ENCODE peak calls at places on chromosomes 5 and 9, in six cellular contexts. A is CD8-positive, alpha-beta memory T cell; Z is left ventricle myocardium inferior; X is heart right ventricle; I is psoas muscle; L is H1. J is an unnamed sample. For H3K27me3, the result is how much of the 10 kb centered on the place peaks cover.

GRCh38 chr5:16737620-16738364 is 121.0 kb upstream of the RETREG1 start:
- DNase-seq in A (no peak), Z (no peak), X (no peak), I (no peak), L (peak), J (peak)

GRCh38 chr5:18395126-18396110 is 761.2 kb downstream of the TAF11L14 start:
- DNase-seq in A (no peak), Z (no peak), X (no peak), I (no peak), L (no peak), J (no peak)

GRCh38 chr9:70519912-70520724 is 105.7 kb upstream of the KLF9 start:
- DNase-seq in A (no peak), Z (no peak), X (no peak), I (no peak), L (no peak), J (no peak)

GRCh38 chr9:35481347-35481975 is 8.4 kb upstream of the RUSC2 start:
- DNase-seq in A (no peak), Z (no peak), X (peak), I (peak), L (no peak), J (peak)

GRCh38 chr5:59923465-59923864 is 29.9 kb upstream of the PDE4D start:
- DNase-seq in A (no peak), Z (no peak), X (no peak), I (no peak), L (no peak), J (no peak)

GRCh38 chr5:147223951-147224791 is 10.7 kb upstream of the STK32A start:
- DNase-seq in A (no peak), Z (no peak), X (peak), I (no peak), L (no peak), J (peak)

GRCh38 chr5:91494447-91495001 is 111.4 kb upstream of the ARRDC3 start:
- DNase-seq in A (no peak), Z (no peak), X (no peak), I (no peak), L (no peak), J (no peak)

GRCh38 chr5:132469380-132470372 is 20.9 kb downstream of the IRF1 start:
- DNase-seq in A (no peak), Z (no peak), X (no peak), I (no peak), L (no peak), J (no peak)

GRCh38 chr5:179837076-179838011 is 16.6 kb downstream of the SQSTM1 start:
- DNase-seq in A (no peak), Z (no peak), X (no peak), I (no peak), L (no peak), J (no peak)

GRCh38 chr9:133238851-133239532 is 29.9 kb upstream of the OBP2B start:
- DNase-seq in A (peak), Z (peak), X (peak), I (peak), L (peak), J (peak)

GRCh38 chr5:128236334-128236733 is 152.8 kb downstream of the SLC12A2 start:
- DNase-seq in A (no peak), Z (no peak), X (no peak), I (no peak), L (no peak), J (no peak)

GRCh38 chr5:144390133-144390532 is 219.5 kb downstream of the KCTD16 start:
- DNase-seq in A (no peak), Z (no peak), X (no peak), I (no peak), L (peak), J (no peak)

GRCh38 chr5:122906768-122907167 is 61.4 kb downstream of the SNX24 start:
- DNase-seq in A (no peak), Z (no peak), X (no peak), I (no peak), L (no peak), J (no peak)

GRCh38 chr5:177553671-177554429 is 513 bp downstream of the FAM193B start:
- DNase-seq in A (peak), Z (peak), X (peak), I (peak), L (no peak), J (peak)

GRCh38 chr9:82363236-82363635 is 374.7 kb downstream of the SPATA31D1 start:
- DNase-seq in A (no peak), Z (no peak), X (no peak), I (no peak), L (no peak), J (no peak)

GRCh38 chr9:126630458-126631237 is 16.9 kb downstream of the LMX1B start:
- DNase-seq in A (no peak), Z (no peak), X (no peak), I (no peak), L (no peak), J (no peak)

GRCh38 chr5:176438959-176439757 is 9.0 kb upstream of the FAF2 start:
- DNase-seq in A (no peak), Z (no peak), X (no peak), I (no peak), L (no peak), J (no peak)

GRCh38 chr5:64292611-64293215 is 127.1 kb downstream of the RNF180 start:
- DNase-seq in A (no peak), Z (no peak), X (no peak), I (no peak), L (no peak), J (no peak)

GRCh38 chr5:90022711-90023053 is 386.9 kb downstream of the CETN3 start:
- DNase-seq in A (no peak), Z (no peak), X (no peak), I (no peak), L (no peak), J (no peak)

GRCh38 chr9:125550216-125550614 is 156.8 kb downstream of the MAPKAP1 start:
- DNase-seq in A (no peak), Z (no peak), X (no peak), I (no peak), L (no peak), J (no peak)

GRCh38 chr9:72454871-72455471 is 66.4 kb upstream of the TMC1 start:
- DNase-seq in A (no peak), Z (no peak), X (no peak), I (no peak), L (peak), J (no peak)

GRCh38 chr9:21252727-21253547 is 13.1 kb upstream of the IFNA14 start:
- DNase-seq in A (no peak), Z (peak), X (peak), I (no peak), L (no peak), J (no peak)

GRCh38 chr5:27821681-27822080 is 783.3 kb upstream of the CDH9 start:
- DNase-seq in A (no peak), Z (no peak), X (no peak), I (no peak), L (no peak), J (no peak)

GRCh38 chr9:131485728-131486381 is 16.9 kb upstream of the POMT1 start:
- DNase-seq in A (no peak), Z (no peak), X (no peak), I (no peak), L (no peak), J (no peak)

GRCh38 chr9:804026-804425 is 37.5 kb upstream of the DMRT1 start:
- DNase-seq in A (no peak), Z (no peak), X (no peak), I (no peak), L (no peak), J (no peak)

GRCh38 chr9:115231116-115231515 is 113.2 kb upstream of the TNC start:
- DNase-seq in A (no peak), Z (no peak), X (no peak), I (no peak), L (no peak), J (no peak)

GRCh38 chr9:4985376-4986266 is 549 bp downstream of the JAK2 start:
- DNase-seq in A (peak), Z (peak), X (peak), I (no peak), L (no peak), J (peak)

GRCh38 chr5:14593326-14594036 is 11.9 kb downstream of the OTULINL start:
- DNase-seq in A (no peak), Z (no peak), X (no peak), I (no peak), L (no peak), J (no peak)

GRCh38 chr9:89739531-89740315 is 134.9 kb downstream of the GADD45G start:
- DNase-seq in A (no peak), Z (no peak), X (no peak), I (no peak), L (no peak), J (no peak)
- H3K4me3 ChIP-seq in A (no peak), Z (no peak), X (no peak), I (no peak), L (no peak), J (no peak)

GRCh38 chr9:136133959-136134484 is 15.3 kb upstream of the TMEM250 start:
- DNase-seq in A (no peak), Z (no peak), X (no peak), I (no peak), L (no peak), J (no peak)

GRCh38 chr9:136133191-136133958 is 14.7 kb upstream of the TMEM250 start:
- DNase-seq in A (no peak), Z (no peak), X (no peak), I (no peak), L (no peak), J (no peak)

GRCh38 chr9:136132500-136133050 is 13.9 kb upstream of the TMEM250 start:
- DNase-seq in A (no peak), Z (no peak), X (no peak), I (no peak), L (no peak), J (no peak)

GRCh38 chr9:136129176-136129575 is 10.5 kb upstream of the TMEM250 start:
- DNase-seq in A (no peak), Z (no peak), X (no peak), I (no peak), L (no peak), J (no peak)

DNA sequence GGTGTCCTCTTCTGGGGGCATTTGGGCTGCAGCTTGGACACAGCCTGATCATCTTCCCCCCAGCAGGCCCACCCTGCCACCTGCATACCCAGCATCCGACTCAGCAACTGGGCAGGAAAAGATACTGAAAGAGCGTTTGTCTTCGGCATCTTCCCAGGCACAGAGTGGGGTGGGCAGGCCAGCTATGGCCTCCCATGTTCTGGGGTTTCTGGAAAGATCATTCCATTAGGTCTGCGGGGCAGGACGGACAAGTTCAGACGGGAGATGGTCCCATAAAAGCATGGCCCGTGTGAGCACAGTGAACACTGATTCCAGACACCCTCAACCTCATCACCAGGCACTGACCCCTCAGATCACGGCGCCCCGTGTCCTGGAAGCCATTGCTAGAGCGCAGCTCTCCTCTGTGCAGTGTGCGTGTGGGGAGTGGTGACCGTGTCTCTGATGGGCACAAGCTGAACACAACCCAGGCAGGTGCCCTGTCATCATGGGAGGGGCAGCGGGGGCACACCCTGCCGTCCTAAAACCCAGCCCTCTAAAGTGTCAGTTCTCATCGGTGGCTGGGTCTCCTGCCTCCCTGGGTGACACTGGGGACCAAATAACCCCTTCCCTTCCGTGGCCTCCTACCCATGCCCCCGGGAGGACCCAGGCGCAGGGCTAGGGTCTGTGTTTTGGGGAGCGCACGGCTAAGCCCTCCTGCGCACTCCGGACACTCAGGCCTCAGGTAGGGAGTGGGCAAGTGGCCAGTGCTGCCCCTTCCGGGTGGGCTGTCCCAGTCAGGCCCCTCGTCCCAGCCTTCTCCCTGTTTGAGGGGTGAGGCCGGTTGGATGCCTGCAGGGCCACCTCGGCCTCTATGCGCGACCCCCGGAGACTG is 13.2 kb upstream of the TMEM250 start:
- DNase-seq in A (no peak), Z (no peak), X (no peak), I (no peak), L (no peak), J (no peak)
- H3K27me3 ChIP-seq in A (under half), Z (half or more), X (half or more), I (under half), L (under half), J (under half)

GRCh38 chr5:139566611-139567010 is 5.5 kb downstream of the UBE2D2 start:
- DNase-seq in A (no peak), Z (no peak), X (no peak), I (no peak), L (no peak), J (no peak)

GRCh38 chr5:139569276-139569955 is 8.3 kb downstream of the UBE2D2 start:
- DNase-seq in A (no peak), Z (no peak), X (no peak), I (no peak), L (no peak), J (no peak)

GRCh38 chr5:139561655-139562451 is 714 bp downstream of the UBE2D2 start:
- DNase-seq in A (no peak), Z (no peak), X (no peak), I (peak), L (no peak), J (peak)

GRCh38 chr5:139562847-139563246 is 1.7 kb downstream of the UBE2D2 start:
- DNase-seq in A (no peak), Z (no peak), X (no peak), I (no peak), L (no peak), J (no peak)

DNA sequence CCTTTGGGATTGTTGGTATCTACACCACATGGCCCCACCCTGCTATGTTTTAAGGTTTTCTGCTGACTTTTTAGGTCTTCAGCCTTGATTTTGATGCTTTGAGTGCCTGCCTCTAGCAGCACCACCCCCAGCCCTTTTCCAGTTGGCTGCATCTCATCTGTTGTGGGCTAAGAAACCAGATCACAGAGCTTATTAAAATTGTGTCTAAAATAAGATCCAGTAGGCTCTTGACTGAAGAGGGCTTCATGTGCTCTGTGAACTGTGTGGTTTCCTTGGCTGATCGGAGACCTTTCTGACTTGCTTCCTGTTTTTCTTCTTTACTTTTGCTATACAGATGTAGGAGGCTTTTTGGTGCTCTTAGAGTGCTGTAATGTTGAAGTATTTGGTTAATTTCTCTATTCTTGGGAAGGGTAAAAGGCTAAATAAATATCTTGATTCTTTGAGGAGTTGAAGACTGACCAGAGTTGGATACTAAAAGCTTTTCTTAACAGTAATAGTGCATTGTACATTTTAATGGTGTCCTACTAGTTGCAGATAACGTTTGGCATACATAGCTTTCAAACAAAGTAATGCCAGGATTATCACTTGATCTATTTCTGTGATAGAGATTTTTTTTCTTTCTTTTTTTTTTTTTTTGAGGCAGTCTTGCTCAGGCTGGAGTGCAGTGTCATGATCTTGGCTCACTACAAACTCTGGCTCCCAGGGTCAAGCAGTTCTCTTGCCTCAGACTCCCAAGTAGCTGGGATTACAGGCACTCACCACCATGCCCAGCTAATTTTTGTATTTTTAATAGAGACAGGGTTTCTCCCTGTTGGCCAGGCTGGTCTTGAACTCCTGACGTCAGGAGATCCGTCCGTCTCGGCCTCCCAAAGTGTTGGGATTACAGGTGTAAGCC is 4.5 kb downstream of the UBE2D2 start:
- DNase-seq in A (peak), Z (no peak), X (no peak), I (no peak), L (no peak), J (no peak)
- H3K4me3 ChIP-seq in A (peak), Z (peak), X (peak), I (peak), L (no peak), J (no peak)

DNA sequence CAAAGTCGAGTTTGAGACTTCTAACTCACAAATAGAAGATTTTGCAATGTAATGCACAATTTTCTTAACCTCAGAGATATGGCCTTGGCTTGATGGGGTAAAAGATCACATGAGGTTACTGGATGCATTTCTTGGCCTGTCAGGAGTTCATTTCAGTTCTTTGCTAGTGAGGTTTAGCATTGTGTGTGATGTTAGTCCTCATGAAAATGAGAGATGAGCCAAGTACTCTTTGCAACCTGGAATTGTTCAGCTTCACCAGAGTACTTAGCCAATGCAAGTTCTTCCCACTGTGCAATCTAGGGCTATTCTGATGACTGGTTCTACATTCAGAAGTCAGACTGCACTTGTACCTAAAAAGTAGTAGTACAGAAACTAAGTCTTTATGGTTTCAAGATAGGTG is 24.9 kb downstream of the GNAQ start:
- DNase-seq in A (no peak), Z (no peak), X (no peak), I (no peak), L (no peak), J (no peak)
- H3K27me3 ChIP-seq in A (under half), Z (under half), X (under half), I (under half), L (under half), J (under half)

GRCh38 chr9:136324501-136325300 is 2.6 kb upstream of the GPSM1 start:
- DNase-seq in A (no peak), Z (peak), X (peak), I (no peak), L (no peak), J (no peak)
- H3K4me3 ChIP-seq in A (no peak), Z (no peak), X (no peak), I (no peak), L (no peak), J (no peak)

GRCh38 chr9:79257215-79257614 is 314.6 kb upstream of the TLE4 start:
- DNase-seq in A (no peak), Z (no peak), X (no peak), I (no peak), L (no peak), J (no peak)

GRCh38 chr9:79254900-79255651 is 316.7 kb upstream of the TLE4 start:
- DNase-seq in A (no peak), Z (no peak), X (no peak), I (no peak), L (no peak), J (no peak)

GRCh38 chr9:79255681-79256080 is 316.1 kb upstream of the TLE4 start:
- DNase-seq in A (no peak), Z (no peak), X (no peak), I (no peak), L (no peak), J (no peak)

GRCh38 chr9:79256691-79257213 is 315.0 kb upstream of the TLE4 start:
- DNase-seq in A (no peak), Z (no peak), X (no peak), I (no peak), L (no peak), J (no peak)

DNA sequence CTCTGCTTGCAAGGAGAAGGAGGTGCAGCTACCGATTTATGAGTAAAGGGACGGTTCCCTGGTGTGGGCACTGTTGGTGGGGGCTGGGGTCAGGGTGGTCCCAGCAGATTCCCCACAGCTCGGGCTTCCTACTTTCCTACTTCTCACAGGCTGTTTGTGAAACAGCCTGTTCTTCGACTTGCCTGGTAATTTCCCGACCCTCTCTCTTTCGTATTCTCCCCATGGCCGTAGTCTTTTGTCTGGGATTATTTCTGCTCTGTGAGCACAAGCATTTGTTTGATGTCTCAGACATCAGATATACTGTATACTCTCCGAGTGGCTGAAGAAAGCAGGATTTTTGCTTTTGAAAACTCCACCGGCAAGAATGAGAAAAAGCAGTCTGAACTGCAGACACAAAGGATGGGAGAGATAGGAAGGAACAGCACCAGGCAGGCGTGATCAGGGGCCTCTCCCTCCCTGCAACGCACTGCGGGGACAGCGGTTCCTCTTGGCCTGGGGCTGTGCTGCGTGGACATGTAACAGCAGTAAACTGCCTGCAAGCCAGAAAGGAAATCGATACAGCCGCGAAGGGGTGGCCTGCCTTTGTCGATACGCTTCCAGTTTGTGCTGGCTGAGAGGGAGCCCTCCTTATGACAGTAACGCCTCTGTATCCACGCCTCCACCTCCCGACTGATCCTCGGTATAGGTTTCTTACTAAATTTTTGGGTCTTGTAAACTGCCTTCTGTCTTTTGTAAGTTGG is 313.9 kb upstream of the TLE4 start:
- DNase-seq in A (no peak), Z (no peak), X (no peak), I (no peak), L (no peak), J (no peak)
- H3K27me3 ChIP-seq in A (under half), Z (under half), X (under half), I (under half), L (under half), J (under half)

GRCh38 chr5:42951847-42952411 is 88.2 kb downstream of the ANXA2R start:
- DNase-seq in A (peak), Z (no peak), X (peak), I (peak), L (no peak), J (peak)

GRCh38 chr5:42951169-42951846 is 88.8 kb downstream of the ANXA2R start:
- DNase-seq in A (peak), Z (peak), X (peak), I (peak), L (no peak), J (peak)

GRCh38 chr5:42952575-42952974 is 87.5 kb downstream of the ANXA2R start:
- DNase-seq in A (no peak), Z (no peak), X (no peak), I (no peak), L (no peak), J (no peak)

GRCh38 chr5:42950466-42951168 is 89.5 kb downstream of the ANXA2R start:
- DNase-seq in A (peak), Z (peak), X (peak), I (peak), L (no peak), J (peak)

GRCh38 chr5:42953061-42953460 is 87.1 kb downstream of the ANXA2R start:
- DNase-seq in A (no peak), Z (no peak), X (no peak), I (no peak), L (no peak), J (no peak)
- H3K4me3 ChIP-seq in A (no peak), Z (peak), X (no peak), I (no peak), L (no peak), J (no peak)